ENCODE peak calls at places on chromosomes 3 and 15, in ten cellular contexts. F is GM06990; C is right cardiac atrium; S is fibroblast of villous mesenchyme; D is CD8-positive, alpha-beta memory T cell; A is BJ; Y is cardiac muscle cell; E is neural progenitor cell; H is A549; N is iPS DF 6.9. W is an unnamed sample.

GRCh38 chr3:114803042-114803695 is 343.9 kb downstream of the ZBTB20 start:
- DNase-seq in F (no peak), C (no peak), S (no peak), D (no peak), A (no peak), Y (no peak), E (no peak), H (no peak), N (no peak), W (no peak)

GRCh38 chr15:71691700-71692417 is 118.5 kb upstream of the NR2E3 start:
- DNase-seq in F (no peak), C (peak), S (peak), D (no peak), A (peak), Y (no peak), E (peak), H (no peak), N (no peak), W (peak)

GRCh38 chr15:38071211-38071972 is 137.0 kb downstream of the TMCO5A start:
- DNase-seq in F (no peak), C (no peak), S (no peak), D (no peak), A (no peak), Y (no peak), E (no peak), H (no peak), N (no peak), W (no peak)

GRCh38 chr3:15585111-15585844 is 16.1 kb downstream of the HACL1 start:
- DNase-seq in F (no peak), C (no peak), S (no peak), D (no peak), A (no peak), Y (no peak), E (no peak), H (no peak), N (no peak), W (no peak)

GRCh38 chr3:64209866-64210609 is 15.2 kb downstream of the PRICKLE2 start:
- DNase-seq in F (no peak), C (peak), S (peak), D (no peak), A (no peak), Y (no peak), E (no peak), H (no peak), N (no peak), W (peak)

GRCh38 chr3:50112462-50112861 is 23.7 kb downstream of the RBM5 start:
- DNase-seq in F (no peak), C (peak), S (no peak), D (no peak), A (no peak), Y (no peak), E (no peak), H (peak), N (no peak), W (no peak)

GRCh38 chr3:173825731-173826130 is 428.2 kb downstream of the NLGN1 start:
- DNase-seq in F (no peak), C (no peak), S (no peak), D (no peak), A (no peak), Y (no peak), E (no peak), H (no peak), N (no peak), W (no peak)

GRCh38 chr3:110774496-110775265 is 296.9 kb upstream of the NECTIN3 start:
- DNase-seq in F (no peak), C (no peak), S (peak), D (no peak), A (no peak), Y (no peak), E (no peak), H (no peak), N (no peak), W (peak)

GRCh38 chr15:52159645-52160044 is 31.5 kb downstream of the GNB5 start:
- DNase-seq in F (no peak), C (no peak), S (no peak), D (no peak), A (no peak), Y (no peak), E (no peak), H (no peak), N (no peak), W (no peak)

GRCh38 chr15:77529394-77530159 is 103.1 kb downstream of the LINGO1 start:
- DNase-seq in F (no peak), C (peak), S (no peak), D (no peak), A (no peak), Y (no peak), E (no peak), H (no peak), N (no peak), W (no peak)

GRCh38 chr3:134351421-134351820 is 22.8 kb downstream of the AMOTL2 start:
- DNase-seq in F (no peak), C (peak), S (no peak), D (no peak), A (no peak), Y (no peak), E (no peak), H (no peak), N (no peak), W (no peak)

GRCh38 chr3:169041677-169042171 is 621.8 kb downstream of the MECOM start:
- DNase-seq in F (no peak), C (no peak), S (peak), D (no peak), A (peak), Y (peak), E (peak), H (peak), N (no peak), W (peak)

GRCh38 chr15:83304861-83305661 is 20.6 kb upstream of the BNC1 start:
- DNase-seq in F (no peak), C (no peak), S (no peak), D (no peak), A (no peak), Y (no peak), E (no peak), H (no peak), N (no peak), W (no peak)

GRCh38 chr15:49462242-49462641 is 39.2 kb downstream of the FGF7 start:
- DNase-seq in F (no peak), C (no peak), S (no peak), D (no peak), A (no peak), Y (no peak), E (no peak), H (no peak), N (no peak), W (peak)

GRCh38 chr15:56428821-56429458 is 36.0 kb downstream of the MNS1 start:
- DNase-seq in F (peak), C (no peak), S (peak), D (no peak), A (no peak), Y (peak), E (peak), H (peak), N (no peak), W (peak)

GRCh38 chr3:138829097-138829496 is 5.6 kb downstream of the PIK3CB start:
- DNase-seq in F (no peak), C (no peak), S (no peak), D (no peak), A (no peak), Y (no peak), E (no peak), H (no peak), N (no peak), W (no peak)

GRCh38 chr3:72282918-72283317 is 498.0 kb upstream of the PROK2 start:
- DNase-seq in F (no peak), C (no peak), S (no peak), D (no peak), A (no peak), Y (no peak), E (no peak), H (no peak), N (no peak), W (no peak)
- H3K4me3 ChIP-seq in F (no peak), C (no peak), S (no peak), D (no peak), A (no peak), Y (no peak), E (no peak), H (no peak), N (no peak), W (no peak)

DNA sequence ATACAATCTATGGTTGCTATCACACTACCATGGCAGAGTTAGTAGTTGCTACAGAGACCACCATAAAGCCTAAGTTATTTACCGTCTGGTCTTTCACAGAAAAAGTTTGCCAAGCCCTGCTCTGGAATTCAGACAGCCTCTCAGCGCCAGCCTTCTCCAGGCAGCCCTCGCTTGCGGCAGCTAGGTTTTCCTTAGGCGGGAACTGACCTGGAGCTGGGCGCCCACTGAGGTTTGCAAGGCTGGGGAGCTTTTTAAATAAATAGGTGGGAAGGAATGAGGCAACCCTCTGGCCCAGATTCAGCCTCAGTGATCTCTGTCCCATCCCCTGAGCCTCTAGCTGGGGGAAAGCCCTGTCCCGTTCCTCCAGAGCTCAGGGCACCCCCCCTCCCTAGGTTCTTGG is 1.2 kb downstream of the CTSH start:
- DNase-seq in F (no peak), C (no peak), S (no peak), D (no peak), A (no peak), Y (no peak), E (peak), H (no peak), N (no peak), W (no peak)
- H3K4me3 ChIP-seq in F (peak), C (peak), S (no peak), D (peak), A (no peak), Y (no peak), E (no peak), H (no peak), N (no peak), W (no peak)

DNA sequence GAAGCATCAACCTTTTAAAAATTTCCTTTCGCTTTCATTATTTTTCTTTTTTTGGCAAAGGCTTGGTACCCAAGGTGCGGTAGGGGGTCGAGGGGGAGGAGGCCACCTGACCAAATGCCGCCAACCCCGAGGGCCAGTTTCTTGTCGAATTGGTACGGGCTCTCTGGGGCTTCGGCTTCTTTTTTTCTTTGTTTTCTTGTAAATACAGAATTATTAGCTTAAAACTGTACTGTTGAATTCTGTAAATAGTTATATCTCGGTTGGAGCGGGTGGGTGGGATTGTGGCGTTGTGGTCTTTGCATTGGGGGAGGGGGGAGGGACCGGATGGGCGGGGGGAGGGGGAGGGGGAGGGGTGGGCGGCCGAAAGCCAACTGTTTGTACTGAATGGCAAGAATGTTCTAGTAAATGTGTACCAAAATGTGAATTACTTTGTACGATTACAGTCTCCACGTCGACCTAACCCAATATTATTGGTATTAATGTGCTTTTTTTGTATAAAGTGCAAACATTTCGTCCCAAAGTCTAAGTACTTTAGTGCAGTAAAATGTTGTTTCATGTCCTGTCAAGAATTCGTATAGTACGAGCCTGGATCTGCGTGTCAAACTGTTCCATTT is 4.7 kb downstream of the ZIC1 start:
- DNase-seq in F (no peak), C (no peak), S (no peak), D (no peak), A (no peak), Y (no peak), E (peak), H (no peak), N (no peak), W (no peak)
- H3K4me3 ChIP-seq in F (no peak), C (peak), S (peak), D (no peak), A (no peak), Y (no peak), E (no peak), H (no peak), N (no peak), W (peak)

GRCh38 chr3:197519801-197520211 is 36.0 kb downstream of the BDH1 start:
- DNase-seq in F (no peak), C (no peak), S (no peak), D (no peak), A (no peak), Y (no peak), E (no peak), H (peak), N (no peak), W (no peak)
- H3K4me3 ChIP-seq in F (no peak), C (no peak), S (no peak), D (no peak), A (no peak), Y (no peak), E (no peak), H (no peak), N (no peak), W (no peak)

GRCh38 chr15:84657748-84658079 is 285 bp downstream of the NMB start:
- DNase-seq in F (no peak), C (no peak), S (no peak), D (no peak), A (no peak), Y (no peak), E (no peak), H (no peak), N (no peak), W (no peak)

GRCh38 chr15:84659904-84660781 is 2.1 kb upstream of the NMB start:
- DNase-seq in F (no peak), C (no peak), S (no peak), D (no peak), A (no peak), Y (peak), E (no peak), H (no peak), N (no peak), W (no peak)

GRCh38 chr15:84656972-84657371 is 1.0 kb downstream of the NMB start:
- DNase-seq in F (no peak), C (no peak), S (no peak), D (no peak), A (no peak), Y (no peak), E (no peak), H (no peak), N (no peak), W (no peak)

GRCh38 chr15:84658080-84658787 is at the start of gene NMB:
- DNase-seq in F (peak), C (peak), S (peak), D (peak), A (no peak), Y (peak), E (peak), H (peak), N (no peak), W (peak)

GRCh38 chr15:84658788-84659411 is 901 bp upstream of the NMB start:
- DNase-seq in F (no peak), C (no peak), S (no peak), D (no peak), A (no peak), Y (no peak), E (no peak), H (no peak), N (no peak), W (no peak)
- H3K4me3 ChIP-seq in F (peak), C (peak), S (peak), D (peak), A (no peak), Y (no peak), E (peak), H (peak), N (no peak), W (peak)

GRCh38 chr3:33025648-33026178 is 71.2 kb downstream of the GLB1 start:
- DNase-seq in F (no peak), C (no peak), S (no peak), D (no peak), A (no peak), Y (no peak), E (no peak), H (no peak), N (no peak), W (no peak)
- H3K4me3 ChIP-seq in F (no peak), C (no peak), S (no peak), D (no peak), A (no peak), Y (no peak), E (no peak), H (no peak), N (no peak), W (no peak)

DNA sequence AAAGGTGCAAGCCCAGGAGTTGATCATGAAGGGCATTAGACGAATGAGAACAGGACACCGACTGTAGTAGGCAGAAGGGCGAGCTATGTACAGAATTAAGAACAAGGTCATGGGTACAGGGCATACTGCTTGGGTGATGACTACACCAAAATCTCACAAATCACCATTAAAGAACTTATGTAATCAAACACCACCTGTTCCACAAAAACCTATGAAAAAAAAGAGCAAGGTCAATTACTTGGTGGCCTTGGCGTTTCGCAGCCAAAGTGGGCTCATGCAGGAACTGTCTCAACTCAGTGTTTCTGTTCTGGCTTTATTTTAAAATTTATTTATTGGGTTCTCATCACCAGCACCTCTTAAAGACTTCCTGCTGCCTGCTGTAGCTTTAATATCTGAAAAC is 2.1 kb downstream of the KAT2B start:
- DNase-seq in F (no peak), C (no peak), S (no peak), D (no peak), A (no peak), Y (no peak), E (no peak), H (no peak), N (no peak), W (no peak)
- H3K4me3 ChIP-seq in F (no peak), C (no peak), S (no peak), D (no peak), A (no peak), Y (no peak), E (no peak), H (no peak), N (no peak), W (no peak)

DNA sequence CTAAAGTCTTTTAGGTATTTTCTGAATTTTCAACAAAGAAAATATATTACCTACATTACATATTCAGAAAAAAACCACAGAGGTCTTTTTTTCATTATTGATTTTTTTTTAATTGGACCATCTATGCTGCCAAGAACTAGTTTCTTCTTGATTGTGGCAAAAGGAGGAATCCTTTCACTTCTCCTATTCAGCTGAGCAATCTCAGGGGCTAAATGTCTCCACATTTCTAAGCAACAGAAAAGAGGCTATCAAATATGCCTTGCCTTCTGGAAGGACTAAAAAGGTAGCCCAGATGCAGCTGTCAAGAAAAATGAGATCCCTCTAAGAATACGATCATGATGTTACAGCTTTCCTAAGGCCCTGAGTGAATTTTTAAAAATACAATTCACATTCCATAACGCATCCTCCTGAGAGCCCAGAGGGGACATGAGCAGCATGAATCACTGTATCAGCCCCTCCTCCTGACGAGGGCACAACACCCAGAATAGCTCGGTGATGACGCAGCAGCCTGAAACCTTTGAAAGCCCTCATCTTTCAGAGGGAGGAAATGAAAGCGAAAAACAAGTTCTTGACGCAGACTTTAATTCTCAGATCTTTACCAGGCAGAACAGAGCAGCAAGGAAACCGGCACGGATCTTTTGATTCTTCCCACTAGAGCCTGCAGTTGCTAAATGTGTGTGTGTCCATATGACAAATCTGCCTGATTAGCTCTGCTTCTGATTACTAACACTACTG is 24.6 kb downstream of the RUBCN start:
- DNase-seq in F (peak), C (peak), S (peak), D (peak), A (peak), Y (peak), E (peak), H (peak), N (peak), W (peak)
- H3K4me3 ChIP-seq in F (peak), C (peak), S (peak), D (peak), A (peak), Y (peak), E (no peak), H (peak), N (no peak), W (peak)

DNA sequence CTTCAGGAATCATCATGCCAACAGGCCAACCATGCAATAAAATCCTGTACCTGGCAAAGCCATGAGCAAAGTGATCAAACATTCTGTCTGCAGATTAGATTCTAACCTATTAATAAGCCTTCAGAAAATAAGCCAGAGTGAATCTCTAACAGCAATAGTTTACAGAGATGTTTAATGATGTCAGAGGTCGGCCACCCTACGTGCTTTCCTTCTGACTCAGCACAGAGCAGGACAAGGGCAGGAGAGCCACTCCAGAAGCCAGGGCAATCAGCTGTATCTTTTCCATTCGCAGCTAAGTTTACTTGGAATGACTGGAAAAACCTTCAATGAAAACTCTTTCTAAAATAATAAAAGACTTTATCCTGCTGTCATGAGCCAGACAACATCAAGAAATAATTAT is 13.2 kb downstream of the COL8A1 start:
- DNase-seq in F (no peak), C (peak), S (peak), D (no peak), A (peak), Y (no peak), E (no peak), H (peak), N (no peak), W (peak)
- H3K4me3 ChIP-seq in F (no peak), C (no peak), S (no peak), D (no peak), A (no peak), Y (no peak), E (no peak), H (no peak), N (no peak), W (no peak)